ENCODE peak calls at places on chromosomes 1 and 21, in nine cellular contexts. J is NT2/D1, A is ovary, Y is psoas muscle, C is IMR-90, K is endothelial cell of umbilical vein, E is suprapubic skin, S is GM12878, W is stomach. N is an unnamed sample. For H3K4me1, the result is how much of the 10 kb centered on the place peaks cover.

GRCh38 chr1:30187413-30188023 is 535.9 kb downstream of the MATN1 start:
- DNase-seq in J (no peak), A (no peak), Y (no peak), C (no peak), K (no peak), E (no peak), S (no peak), W (no peak), N (no peak)

GRCh38 chr1:114549137-114549536 is 32.3 kb downstream of the BCAS2 start:
- DNase-seq in J (no peak), A (no peak), Y (no peak), C (no peak), K (no peak), E (no peak), S (no peak), W (no peak), N (peak)

GRCh38 chr1:182149411-182149965 is 88.0 kb upstream of the ZNF648 start:
- DNase-seq in J (peak), A (no peak), Y (peak), C (peak), K (no peak), E (no peak), S (no peak), W (peak), N (no peak)

GRCh38 chr21:27578741-27579265 is 611.9 kb upstream of the ADAMTS5 start:
- DNase-seq in J (no peak), A (no peak), Y (no peak), C (no peak), K (no peak), E (no peak), S (no peak), W (no peak), N (no peak)

GRCh38 chr1:230828421-230828820 is 39.9 kb downstream of the C1orf198 start:
- DNase-seq in J (no peak), A (no peak), Y (no peak), C (no peak), K (no peak), E (no peak), S (no peak), W (no peak), N (no peak)

GRCh38 chr1:69568435-69569280 is 936 bp downstream of the LRRC7 start:
- DNase-seq in J (no peak), A (no peak), Y (no peak), C (no peak), K (peak), E (no peak), S (no peak), W (no peak), N (no peak)

GRCh38 chr1:237873487-237873927 is 17.2 kb downstream of the ZP4 start:
- DNase-seq in J (peak), A (no peak), Y (no peak), C (peak), K (no peak), E (no peak), S (no peak), W (no peak), N (no peak)

GRCh38 chr1:176545034-176545639 is 82.2 kb downstream of the PAPPA2 start:
- DNase-seq in J (no peak), A (no peak), Y (no peak), C (no peak), K (no peak), E (no peak), S (no peak), W (no peak), N (no peak)

GRCh38 chr1:234322979-234323378 is 50.3 kb upstream of the COA6 start:
- DNase-seq in J (peak), A (no peak), Y (no peak), C (peak), K (peak), E (no peak), S (no peak), W (peak), N (peak)

GRCh38 chr1:10510520-10511493 is 36.1 kb downstream of the PEX14 start:
- DNase-seq in J (no peak), A (no peak), Y (peak), C (peak), K (peak), E (no peak), S (peak), W (no peak), N (peak)

GRCh38 chr1:10509823-10510509 is 35.2 kb downstream of the PEX14 start:
- DNase-seq in J (no peak), A (no peak), Y (no peak), C (no peak), K (no peak), E (no peak), S (no peak), W (no peak), N (no peak)

GRCh38 chr1:10508511-10508951 is 33.8 kb downstream of the PEX14 start:
- DNase-seq in J (peak), A (no peak), Y (no peak), C (peak), K (no peak), E (no peak), S (no peak), W (no peak), N (no peak)

GRCh38 chr1:10513199-10513598 is 38.4 kb downstream of the PEX14 start:
- DNase-seq in J (no peak), A (no peak), Y (no peak), C (no peak), K (no peak), E (no peak), S (no peak), W (no peak), N (no peak)

DNA sequence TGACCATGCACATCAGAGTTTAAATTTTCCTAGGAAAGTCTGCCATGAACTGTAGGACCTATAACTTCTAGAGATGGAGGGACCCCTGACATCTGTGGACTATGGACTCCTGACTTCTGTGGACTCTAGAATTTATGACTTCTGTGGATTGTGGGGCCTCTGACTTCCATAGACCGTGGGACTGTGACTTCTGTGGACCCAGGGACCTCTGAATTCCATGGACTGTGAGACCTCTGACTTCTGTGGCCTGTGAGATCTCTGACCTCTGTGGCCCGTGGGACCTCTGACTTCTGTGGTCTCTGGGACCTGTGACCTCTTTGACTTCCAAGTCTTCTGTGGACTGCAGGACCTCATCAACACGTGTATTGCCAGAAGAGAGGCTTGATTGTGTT is 36.7 kb downstream of the PEX14 start:
- DNase-seq in J (no peak), A (no peak), Y (no peak), C (no peak), K (no peak), E (no peak), S (no peak), W (no peak), N (no peak)
- H3K4me3 ChIP-seq in J (no peak), A (no peak), Y (no peak), C (no peak), K (no peak), E (no peak), S (peak), W (no peak), N (no peak)

GRCh38 chr1:26320896-26321295 is 3.1 kb downstream of the CD52 start:
- DNase-seq in J (no peak), A (no peak), Y (no peak), C (no peak), K (no peak), E (no peak), S (no peak), W (no peak), N (no peak)

GRCh38 chr1:26317143-26317542 is 615 bp upstream of the CD52 start:
- DNase-seq in J (no peak), A (no peak), Y (no peak), C (no peak), K (no peak), E (no peak), S (no peak), W (no peak), N (no peak)

GRCh38 chr1:26318338-26319064 is 743 bp downstream of the CD52 start:
- DNase-seq in J (no peak), A (no peak), Y (no peak), C (no peak), K (no peak), E (no peak), S (no peak), W (no peak), N (no peak)

GRCh38 chr1:26317612-26318337 is at the start of gene CD52:
- DNase-seq in J (no peak), A (no peak), Y (no peak), C (no peak), K (no peak), E (no peak), S (peak), W (peak), N (peak)

DNA sequence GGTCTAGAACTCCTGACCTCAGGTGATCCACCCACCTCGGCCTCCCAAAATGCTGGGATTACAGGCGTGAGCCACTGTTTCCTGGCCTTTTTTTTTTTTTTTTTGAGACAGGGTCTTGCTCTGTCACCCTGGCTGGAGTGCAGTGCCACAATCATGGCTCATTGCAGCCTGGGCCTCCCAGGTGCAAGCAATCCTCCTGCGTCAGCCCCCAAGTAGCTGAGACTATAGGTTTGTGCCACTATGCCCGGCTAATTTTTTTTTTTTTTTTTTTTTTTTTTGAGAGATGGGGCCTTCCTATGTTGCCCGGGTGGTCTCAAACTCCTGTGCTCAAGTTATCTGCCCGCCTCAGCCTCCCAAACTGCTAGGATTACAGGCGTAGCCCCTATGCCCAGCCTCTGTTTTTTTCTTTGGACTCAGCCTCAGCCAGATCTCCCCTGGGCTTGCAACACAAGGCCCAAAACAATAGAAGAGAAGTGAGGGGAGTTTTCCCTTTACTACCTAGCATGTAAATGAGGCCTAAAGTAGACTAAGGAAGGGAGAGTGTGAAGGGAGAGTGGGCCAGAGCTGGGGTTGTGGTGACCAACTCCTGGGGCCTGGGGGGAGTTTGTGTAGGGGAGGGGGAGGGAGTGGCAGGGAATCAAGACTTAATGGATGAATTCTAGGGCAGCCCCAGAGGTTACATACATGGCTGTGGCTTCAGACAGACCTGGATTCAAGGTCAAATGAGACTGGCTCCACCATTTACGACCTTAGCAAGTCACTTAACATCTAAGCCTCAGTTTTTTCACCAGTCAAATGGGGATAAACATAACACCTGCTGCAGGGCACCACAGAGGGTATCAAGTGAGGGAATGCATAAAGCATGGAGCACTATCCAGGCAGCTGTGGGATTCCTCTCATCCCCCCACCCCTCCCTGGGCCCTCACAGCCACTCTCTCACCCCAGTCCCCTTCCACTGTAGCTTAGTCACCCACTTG is 1.6 kb upstream of the CD52 start:
- DNase-seq in J (no peak), A (no peak), Y (no peak), C (no peak), K (no peak), E (no peak), S (no peak), W (no peak), N (no peak)
- H3K4me1 ChIP-seq in J (under half), A (under half), Y (under half), C (under half), K (under half), E (under half), S (half or more), W (under half), N (under half)

GRCh38 chr1:24186711-24186992 is 437 bp downstream of the IFNLR1 start:
- DNase-seq in J (no peak), A (no peak), Y (no peak), C (no peak), K (no peak), E (no peak), S (no peak), W (no peak), N (peak)
- H3K4me3 ChIP-seq in J (peak), A (peak), Y (peak), C (no peak), K (peak), E (peak), S (peak), W (peak), N (peak)

GRCh38 chr1:36981771-36982622 is 52.3 kb downstream of the GRIK3 start:
- DNase-seq in J (no peak), A (no peak), Y (no peak), C (no peak), K (no peak), E (no peak), S (no peak), W (no peak), N (no peak)
- H3K4me1 ChIP-seq in J (under half), A (under half), Y (under half), C (under half), K (under half), E (under half), S (under half), W (under half), N (under half)

GRCh38 chr21:36976228-36976627 is 9.8 kb upstream of the HLCS start:
- DNase-seq in J (no peak), A (no peak), Y (no peak), C (no peak), K (no peak), E (no peak), S (no peak), W (no peak), N (no peak)

GRCh38 chr21:36980280-36981048 is 14.0 kb upstream of the HLCS start:
- DNase-seq in J (no peak), A (peak), Y (peak), C (no peak), K (peak), E (no peak), S (no peak), W (peak), N (peak)

GRCh38 chr21:36981977-36982700 is 15.7 kb upstream of the HLCS start:
- DNase-seq in J (no peak), A (no peak), Y (no peak), C (no peak), K (no peak), E (no peak), S (no peak), W (no peak), N (no peak)

GRCh38 chr21:36976882-36977651 is 10.6 kb upstream of the HLCS start:
- DNase-seq in J (peak), A (no peak), Y (no peak), C (peak), K (peak), E (no peak), S (peak), W (no peak), N (no peak)

GRCh38 chr21:36981049-36981391 is 14.6 kb upstream of the HLCS start:
- DNase-seq in J (no peak), A (no peak), Y (no peak), C (no peak), K (no peak), E (no peak), S (no peak), W (no peak), N (no peak)
- H3K4me3 ChIP-seq in J (peak), A (no peak), Y (peak), C (no peak), K (no peak), E (peak), S (peak), W (peak), N (peak)

DNA sequence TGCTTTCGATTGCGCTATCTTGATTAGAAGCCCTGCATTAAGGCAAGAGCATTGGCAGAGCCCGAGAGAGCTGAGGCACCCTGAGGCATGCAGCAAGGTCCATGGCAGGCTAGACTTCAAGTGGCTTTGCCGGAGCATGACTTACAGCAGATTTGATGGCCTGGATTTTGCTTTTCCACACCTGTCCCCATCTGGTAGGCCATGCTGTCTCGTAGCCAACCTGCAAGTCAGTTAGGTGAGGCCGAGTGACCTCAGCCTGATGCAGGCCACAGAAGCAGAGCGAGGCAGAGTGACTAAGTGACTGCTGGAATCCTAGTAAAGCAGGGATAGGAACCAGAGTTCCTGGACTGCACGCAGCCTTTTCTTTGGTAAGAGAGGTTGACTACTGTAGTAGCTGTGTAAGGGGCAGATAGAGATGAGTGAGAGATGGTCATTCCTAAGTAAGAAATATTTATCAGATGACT is 148.9 kb downstream of the PBX1 start:
- DNase-seq in J (no peak), A (no peak), Y (peak), C (peak), K (peak), E (no peak), S (no peak), W (peak), N (no peak)
- H3K4me1 ChIP-seq in J (under half), A (under half), Y (half or more), C (under half), K (under half), E (half or more), S (under half), W (half or more), N (under half)

N was measured in small intestine.